ENCODE peak calls at places on chromosomes 11 and 22, in ten cellular contexts. R, Z, D, P, A, Q, G, K, F and C are unnamed samples.

GRCh38 chr22:20109411-20110358 is 6.2 kb upstream of the RANBP1 start:
- DNase-seq in R (no peak), Z (no peak), D (no peak), P (no peak), A (no peak), Q (no peak), G (peak; percentile 42), K (no peak), F (no peak), C (peak; percentile 64)

GRCh38 chr11:118434553-118435232 is 1.6 kb upstream of the KMT2A start:
- DNase-seq in R (peak; percentile 42), Z (no peak), D (peak; percentile 8), P (peak; percentile 46), A (peak; percentile 16), Q (peak; percentile 65), G (peak; percentile 52), K (peak; percentile 64), F (peak; percentile 59), C (peak; percentile 66)

GRCh38 chr11:19951558-19952083 is 208.7 kb downstream of the DBX1 start:
- DNase-seq in R (no peak), Z (peak; percentile 25), D (no peak), P (no peak), A (no peak), Q (no peak), G (no peak), K (no peak), F (peak; percentile 58), C (no peak)

GRCh38 chr11:27216268-27217149 is 146.5 kb downstream of the CCDC34 start:
- DNase-seq in R (peak; percentile 27), Z (no peak), D (no peak), P (peak; percentile 87), A (peak; percentile 88), Q (no peak), G (peak; percentile 49), K (peak; percentile 88), F (no peak), C (peak; percentile 66)

GRCh38 chr22:24434472-24435322 is 7.3 kb downstream of the ADORA2A start:
- DNase-seq in R (no peak), Z (no peak), D (peak; percentile 49), P (peak; percentile 19), A (no peak), Q (peak; percentile 79), G (no peak), K (no peak), F (peak; percentile 97), C (peak; percentile 59)

GRCh38 chr22:49079027-49079725 is 748.5 kb downstream of the BRD1 start:
- DNase-seq in R (no peak), Z (no peak), D (no peak), P (no peak), A (no peak), Q (no peak), G (no peak), K (no peak), F (no peak), C (peak; percentile 53)

GRCh38 chr11:9859491-9860305 is 195.8 kb downstream of the SWAP70 start:
- DNase-seq in R (no peak), Z (no peak), D (no peak), P (peak; percentile 79), A (no peak), Q (no peak), G (no peak), K (no peak), F (no peak), C (no peak)

GRCh38 chr11:17699157-17700114 is 19.9 kb upstream of the MYOD1 start:
- DNase-seq in R (no peak), Z (no peak), D (no peak), P (peak; percentile 8), A (no peak), Q (no peak), G (no peak), K (peak; percentile 94), F (no peak), C (no peak)

GRCh38 chr22:30036656-30037055 is 43.6 kb upstream of the HORMAD2 start:
- DNase-seq in R (no peak), Z (no peak), D (no peak), P (no peak), A (no peak), Q (no peak), G (no peak), K (no peak), F (no peak), C (no peak)

GRCh38 chr22:45263790-45264269 is 20.9 kb upstream of the UPK3A start:
- DNase-seq in R (peak; percentile 63), Z (peak; percentile 46), D (no peak), P (peak; percentile 62), A (peak; percentile 63), Q (no peak), G (peak; percentile 77), K (peak; percentile 84), F (peak; percentile 65), C (peak; percentile 84)

GRCh38 chr11:79021601-79022000 is 419.2 kb downstream of the TENM4 start:
- DNase-seq in R (no peak), Z (no peak), D (no peak), P (no peak), A (no peak), Q (no peak), G (no peak), K (no peak), F (no peak), C (no peak)

GRCh38 chr11:79026803-79027445 is 413.9 kb downstream of the TENM4 start:
- DNase-seq in R (no peak), Z (no peak), D (no peak), P (peak; percentile 74), A (no peak), Q (no peak), G (no peak), K (no peak), F (no peak), C (no peak)

GRCh38 chr11:79025097-79025496 is 415.7 kb downstream of the TENM4 start:
- DNase-seq in R (no peak), Z (no peak), D (no peak), P (no peak), A (no peak), Q (no peak), G (no peak), K (no peak), F (no peak), C (no peak)

GRCh38 chr11:79028214-79028613 is 412.6 kb downstream of the TENM4 start:
- DNase-seq in R (no peak), Z (no peak), D (no peak), P (no peak), A (no peak), Q (no peak), G (no peak), K (no peak), F (no peak), C (no peak)

GRCh38 chr11:79025622-79026021 is 415.2 kb downstream of the TENM4 start:
- DNase-seq in R (no peak), Z (no peak), D (no peak), P (peak; percentile 31), A (no peak), Q (no peak), G (no peak), K (no peak), F (no peak), C (no peak)
- TF ChIP-seq CTCF in R (no peak), Z (no peak), D (no peak), P (no peak), A (no peak), Q (no peak), G (no peak), K (no peak), F (no peak), C (no peak)

DNA sequence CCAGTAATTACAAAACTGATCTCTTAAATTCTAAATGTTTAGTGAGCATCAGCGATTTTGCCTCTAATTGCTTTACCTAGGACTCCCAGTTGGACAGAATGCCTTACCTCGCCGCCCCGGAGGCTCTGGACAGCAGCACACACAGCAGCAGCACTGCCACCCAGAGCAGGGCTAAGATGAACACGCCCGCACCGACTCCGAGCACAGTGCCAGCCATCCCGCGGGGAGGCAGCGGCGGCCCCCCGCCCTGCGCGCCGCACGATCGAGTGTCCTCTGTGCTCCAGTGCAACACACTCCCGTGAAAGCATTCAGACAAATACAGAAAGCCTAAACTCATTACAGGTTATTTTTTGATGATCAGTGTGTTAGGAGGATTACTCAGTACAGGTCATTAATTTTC is 9.4 kb downstream of the TMEM218 start:
- DNase-seq in R (no peak), Z (no peak), D (no peak), P (no peak), A (no peak), Q (no peak), G (no peak), K (no peak), F (no peak), C (no peak)
- H3K27ac ChIP-seq in R (no peak overlapping the region), Z (no peak overlapping the region), D (no peak overlapping the region), P (no peak overlapping the region), A (no peak overlapping the region), Q (no peak overlapping the region), G (no peak overlapping the region), K (no peak overlapping the region), F (no peak overlapping the region), C (no peak overlapping the region)

DNA sequence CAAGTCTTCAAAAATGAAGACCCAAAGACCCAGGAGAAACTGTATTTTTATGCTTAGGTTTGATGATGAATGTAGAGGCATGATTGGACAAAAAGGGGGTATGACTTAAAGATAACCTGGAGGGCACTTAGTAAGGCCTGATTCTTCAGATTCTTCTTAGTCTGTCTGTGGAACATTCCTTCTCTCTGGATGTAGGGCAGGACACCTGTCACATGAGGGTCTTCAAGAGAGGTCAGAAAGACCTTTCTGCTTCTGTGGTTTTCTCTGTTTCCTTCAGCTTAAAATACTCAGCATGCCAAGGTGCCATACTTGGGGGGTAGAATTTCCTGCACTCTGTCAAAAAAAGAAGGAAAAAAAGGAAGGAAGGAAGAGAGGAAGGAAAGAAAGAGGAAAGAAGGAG is 78.1 kb downstream of the BLID start:
- DNase-seq in R (no peak), Z (no peak), D (no peak), P (no peak), A (no peak), Q (no peak), G (no peak), K (no peak), F (no peak), C (no peak)
- TF ChIP-seq CTCF in R (no peak), Z (no peak), D (no peak), P (no peak), A (no peak), Q (no peak), G (no peak), K (no peak), F (no peak), C (no peak)

GRCh38 chr11:34249439-34250073 is 108.3 kb downstream of the ABTB2 start:
- DNase-seq in R (no peak), Z (no peak), D (no peak), P (no peak), A (no peak), Q (no peak), G (no peak), K (no peak), F (no peak), C (no peak)

GRCh38 chr11:34250732-34251639 is 106.8 kb downstream of the ABTB2 start:
- DNase-seq in R (peak; percentile 40), Z (peak; percentile 74), D (peak; percentile 62), P (no peak), A (no peak), Q (peak; percentile 79), G (peak; percentile 67), K (no peak), F (peak; percentile 50), C (peak; percentile 69)

GRCh38 chr11:34252651-34253050 is 105.2 kb downstream of the ABTB2 start:
- DNase-seq in R (no peak), Z (no peak), D (no peak), P (no peak), A (no peak), Q (no peak), G (no peak), K (no peak), F (no peak), C (no peak)

GRCh38 chr11:34252015-34252414 is 105.8 kb downstream of the ABTB2 start:
- DNase-seq in R (no peak), Z (no peak), D (no peak), P (no peak), A (no peak), Q (no peak), G (no peak), K (no peak), F (no peak), C (no peak)

GRCh38 chr11:34251640-34251980 is 106.2 kb downstream of the ABTB2 start:
- DNase-seq in R (no peak), Z (no peak), D (no peak), P (peak; percentile 53), A (no peak), Q (no peak), G (no peak), K (no peak), F (no peak), C (no peak)
- H3K27ac ChIP-seq in R (no peak overlapping the region), Z (peak overlapping the region; percentile 54), D (no peak overlapping the region), P (peak overlapping the region; percentile 67), A (no peak overlapping the region), Q (no peak overlapping the region), G (no peak overlapping the region), K (no peak overlapping the region), F (no peak overlapping the region), C (no peak overlapping the region)